ENCODE peak calls at places on chromosomes 2 and 18, in five cellular contexts. O is uterus, U is hepatocyte, Q is A549, X is ovary. M is an unnamed sample.
A peak's percentile ranks its signal among the peaks of the same experiment; 100 is the strongest.

GRCh38 chr18:50559750-50560680 is at the start of gene MAPK4:
- DNase-seq in Q (no peak), O (peak; percentile 18), X (peak; percentile 57), U (peak; percentile 82), M (peak; percentile 91)

GRCh38 chr2:200741468-200742202 is 70.1 kb upstream of the BZW1 start:
- DNase-seq in Q (no peak), X (no peak), O (no peak), U (peak; percentile 73), M (peak; percentile 23)

GRCh38 chr2:444937-445884 is 157.3 kb upstream of the ALKAL2 start:
- DNase-seq in X (no peak), U (no peak), Q (no peak), O (no peak), M (no peak)

GRCh38 chr2:170276926-170277571 is 99.1 kb downstream of the MYO3B start:
- DNase-seq in O (no peak), Q (no peak), X (no peak), U (no peak), M (no peak)

GRCh38 chr2:216594081-216594480 is 39.1 kb upstream of the IGFBP2 start:
- DNase-seq in U (no peak), O (no peak), Q (no peak), X (no peak), M (no peak)

GRCh38 chr2:3974765-3975164 is 271.4 kb downstream of the DCDC2C start:
- DNase-seq in O (no peak), Q (no peak), U (no peak), X (no peak), M (no peak)

GRCh38 chr2:38533180-38533579 is 69.5 kb downstream of the HNRNPLL start:
- DNase-seq in X (no peak), O (no peak), U (no peak), Q (no peak), M (no peak)

GRCh38 chr2:174492963-174493431 is 6.2 kb upstream of the GPR155 start:
- DNase-seq in Q (no peak), U (no peak), O (no peak), X (no peak), M (no peak)

GRCh38 chr18:54647176-54647575 is 56.1 kb downstream of the DYNAP start:
- DNase-seq in O (no peak), X (no peak), U (peak; percentile 61), Q (no peak), M (no peak)

GRCh38 chr18:37742436-37742835 is 176.8 kb upstream of the CELF4 start:
- DNase-seq in X (no peak), O (no peak), Q (no peak), U (no peak), M (no peak)

GRCh38 chr2:32711219-32711618 is 83.4 kb downstream of the TTC27 start:
- DNase-seq in X (no peak), U (no peak), O (no peak), Q (no peak), M (peak; percentile 78)

GRCh38 chr18:40957533-40958070 is 997.4 kb upstream of the PIK3C3 start:
- DNase-seq in X (no peak), U (no peak), O (no peak), Q (no peak), M (no peak)

GRCh38 chr2:196277002-196277401 is 105.6 kb upstream of the STK17B start:
- DNase-seq in O (no peak), Q (no peak), X (no peak), U (peak; percentile 22), M (no peak)

GRCh38 chr18:35491689-35492077 is 6.1 kb downstream of the INO80C start:
- DNase-seq in O (no peak), X (no peak), U (no peak), Q (no peak), M (no peak)

GRCh38 chr18:71583291-71583690 is 960.9 kb downstream of the CBLN2 start:
- DNase-seq in U (no peak), X (no peak), O (no peak), Q (no peak), M (no peak)

GRCh38 chr18:49666045-49666444 is 104.2 kb downstream of the LIPG start:
- DNase-seq in U (no peak), Q (no peak), X (no peak), O (no peak), M (no peak)

GRCh38 chr2:126776701-126777619 is 121.0 kb downstream of the GYPC start:
- DNase-seq in Q (peak; percentile 49), U (peak; percentile 90), X (peak; percentile 77), O (peak; percentile 66), M (peak; percentile 97)

GRCh38 chr2:39528701-39529100 is 91.6 kb upstream of the MAP4K3 start:
- DNase-seq in Q (no peak), U (no peak), O (no peak), X (no peak), M (no peak)

GRCh38 chr18:48840491-48840877 is 110.3 kb downstream of the SMAD7 start:
- DNase-seq in U (no peak), O (no peak), X (no peak), Q (no peak), M (no peak)

GRCh38 chr2:239311132-239312040 is 89.4 kb downstream of the HDAC4 start:
- DNase-seq in Q (no peak), X (peak; percentile 42), U (no peak), O (peak; percentile 75), M (peak; percentile 62)

GRCh38 chr18:72866901-72867701 is 686 bp downstream of the NETO1 start:
- DNase-seq in O (no peak), Q (no peak), X (no peak), U (no peak), M (peak; percentile 65)

GRCh38 chr2:12334289-12335003 is 382.3 kb upstream of the TRIB2 start:
- DNase-seq in O (peak; percentile 38), Q (no peak), U (no peak), X (no peak), M (no peak)

GRCh38 chr2:191869178-191869577 is 22.3 kb upstream of the CAVIN2 start:
- DNase-seq in Q (no peak), O (no peak), U (peak; percentile 60), X (no peak), M (no peak)

GRCh38 chr18:37309059-37309458 is 256.5 kb downstream of the CELF4 start:
- DNase-seq in X (no peak), O (no peak), U (no peak), Q (no peak), M (no peak)

GRCh38 chr2:60337142-60337497 is 216.3 kb downstream of the BCL11A start:
- DNase-seq in X (no peak), O (no peak), Q (no peak), U (no peak), M (no peak)

GRCh38 chr2:201436141-201436540 is 15.1 kb downstream of the TRAK2 start:
- DNase-seq in U (no peak), X (no peak), O (no peak), Q (no peak), M (no peak)

GRCh38 chr18:76801567-76802505 is 20.5 kb upstream of the ZNF236 start:
- DNase-seq in O (peak; percentile 48), X (peak; percentile 62), U (peak; percentile 72), Q (peak; percentile 70), M (peak; percentile 96)

GRCh38 chr2:164890533-164890932 is 48.9 kb upstream of the COBLL1 start:
- DNase-seq in X (no peak), Q (no peak), U (no peak), O (no peak), M (no peak)

GRCh38 chr2:86066007-86066578 is 39.6 kb downstream of the POLR1A start:
- DNase-seq in O (no peak), X (no peak), Q (no peak), U (no peak), M (no peak)
- H3K4me1 ChIP-seq in O (peaks cover 8% of the 10 kb centered on the region), X (peaks cover 7% of the 10 kb centered on the region), Q (peaks cover 43% of the 10 kb centered on the region), U (peaks cover 9% of the 10 kb centered on the region), M (peaks cover 28% of the 10 kb centered on the region)

GRCh38 chr2:230937362-230937761 is 12.3 kb upstream of the GPR55 start:
- DNase-seq in Q (no peak), X (no peak), U (no peak), O (no peak), M (no peak)
- H3K4me1 ChIP-seq in Q (no peaks in the 10 kb centered on the region), X (no peaks in the 10 kb centered on the region), U (peaks cover 10% of the 10 kb centered on the region), O (no peaks in the 10 kb centered on the region), M (no peaks in the 10 kb centered on the region)

DNA sequence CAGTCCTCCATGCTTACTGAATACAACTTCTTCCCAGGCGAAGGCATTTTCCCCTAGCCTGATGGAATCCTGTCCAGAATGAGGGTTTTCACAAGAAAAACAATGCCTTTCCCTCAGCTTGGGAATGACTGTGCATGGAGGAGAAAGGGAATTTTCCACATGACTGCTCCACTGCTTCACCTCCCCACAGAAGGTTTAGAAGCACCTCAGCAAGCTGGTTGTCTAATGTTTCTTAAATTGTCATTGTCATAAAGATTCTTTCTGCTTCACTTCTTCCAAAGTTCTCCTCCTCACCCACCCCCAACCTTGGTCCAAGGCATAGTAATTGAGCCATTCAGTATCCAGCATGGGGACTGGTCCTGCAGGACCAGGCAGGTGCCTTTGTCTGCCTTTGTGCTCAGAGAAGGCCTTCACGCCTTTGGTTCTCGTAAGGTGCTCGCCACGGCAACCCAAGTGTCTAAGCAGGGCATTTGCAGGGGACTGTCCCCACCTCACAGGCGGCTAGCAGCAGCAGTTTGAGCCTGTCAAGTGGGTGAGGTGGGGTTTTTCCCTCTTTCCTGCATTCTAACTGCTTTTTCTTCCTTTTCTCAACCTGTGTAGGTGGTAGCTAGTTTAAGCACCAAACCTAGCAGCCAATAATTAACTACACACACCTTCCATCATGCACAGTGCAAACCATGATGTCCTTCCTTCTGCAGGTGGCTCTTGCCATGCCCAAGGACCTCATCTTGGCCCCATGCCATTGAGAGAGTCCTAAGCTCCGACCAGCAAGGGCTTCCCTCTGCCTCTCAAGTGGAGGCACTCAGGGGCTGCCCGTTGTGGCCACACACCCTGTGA is 65.7 kb upstream of the BCL2L11 start:
- DNase-seq in O (no peak), U (peak; percentile 4), Q (no peak), X (no peak), M (no peak)
- H3K4me1 ChIP-seq in O (no peaks in the 10 kb centered on the region), U (peaks cover 8% of the 10 kb centered on the region), Q (no peaks in the 10 kb centered on the region), X (no peaks in the 10 kb centered on the region), M (no peaks in the 10 kb centered on the region)

GRCh38 chr2:218407717-218408116 is 8.0 kb downstream of the CTDSP1 start:
- DNase-seq in O (peak; percentile 30), Q (no peak), X (no peak), U (no peak), M (no peak)

GRCh38 chr2:218406949-218407703 is 7.5 kb downstream of the CTDSP1 start:
- DNase-seq in X (peak; percentile 69), Q (no peak), O (peak; percentile 75), U (peak; percentile 50), M (peak; percentile 94)

GRCh38 chr2:218404351-218405145 is 4.9 kb downstream of the CTDSP1 start:
- DNase-seq in O (no peak), Q (no peak), U (peak; percentile 46), X (peak; percentile 31), M (peak; percentile 82)

GRCh38 chr2:218405365-218406208 is 5.9 kb downstream of the CTDSP1 start:
- DNase-seq in X (peak; percentile 62), O (peak; percentile 60), Q (no peak), U (peak; percentile 25), M (peak; percentile 74)

DNA sequence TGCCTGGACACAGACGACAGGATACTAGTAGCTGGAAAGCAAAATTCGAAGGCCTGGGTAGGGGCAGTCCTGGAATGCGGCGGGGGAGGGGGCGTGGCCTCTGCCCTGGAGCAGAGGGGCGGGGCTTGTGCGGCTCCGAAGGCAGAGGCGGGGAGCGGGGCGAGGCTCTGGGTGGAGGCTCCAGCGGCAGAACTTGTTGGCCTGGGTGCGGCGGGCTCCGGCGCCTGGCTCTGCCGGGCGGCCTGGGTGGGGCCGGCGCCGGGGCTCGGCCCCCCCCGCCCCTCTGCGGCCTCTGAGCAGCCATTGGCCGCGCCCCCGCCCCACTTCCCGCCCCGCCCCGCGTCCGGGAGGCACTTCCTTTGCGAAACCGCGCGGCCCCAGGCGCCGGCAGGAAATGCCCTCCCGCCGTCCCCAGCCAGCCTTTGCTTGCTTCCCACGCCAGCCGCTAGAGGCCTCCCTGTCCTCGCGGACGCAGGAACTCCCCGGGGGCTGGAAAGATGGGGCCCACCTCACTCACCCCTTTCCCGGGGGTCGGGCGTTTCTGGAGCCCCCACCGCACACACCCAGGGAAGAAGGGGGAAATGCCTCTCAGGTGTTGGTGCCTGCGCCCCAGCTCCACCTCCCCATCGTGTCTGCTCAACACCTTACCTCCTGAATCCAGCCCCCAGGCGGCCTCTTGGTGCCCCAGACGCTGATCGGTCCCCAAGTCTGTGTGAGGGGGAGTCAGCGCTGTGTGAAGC is 6.7 kb downstream of the CTDSP1 start:
- DNase-seq in Q (peak; percentile 82), O (peak; percentile 97), X (peak; percentile 97), U (peak; percentile 99), M (peak; percentile 100)
- H3K4me1 ChIP-seq in Q (peaks cover 27% of the 10 kb centered on the region), O (no peaks in the 10 kb centered on the region), X (peaks cover 5% of the 10 kb centered on the region), U (peaks cover 50% of the 10 kb centered on the region), M (peaks cover 19% of the 10 kb centered on the region)